ENCODE peak calls at places on chromosomes 6 and 20, in four cellular contexts. Y is HepG2, L is H1, H is GM12878. P is an unnamed sample.

GRCh38 chr20:63121246-63121645 is 94.7 kb downstream of the YTHDF1 start:
- DNase-seq in Y (no peak), L (no peak), H (no peak), P (no peak)

GRCh38 chr6:5671162-5671561 is 335.6 kb downstream of the NRN1 start:
- DNase-seq in L (no peak), H (no peak), Y (peak; percentile 28), P (no peak)

GRCh38 chr20:25453035-25453810 is 45.8 kb downstream of the GINS1 start:
- DNase-seq in H (no peak), L (no peak), Y (no peak), P (no peak)

GRCh38 chr6:39724787-39725631 is at the start of gene KIF6:
- DNase-seq in Y (peak; percentile 90), H (peak; percentile 57), L (peak; percentile 89), P (peak; percentile 79)

GRCh38 chr6:156846845-156847599 is 69.8 kb downstream of the ARID1B start:
- DNase-seq in H (no peak), Y (no peak), L (no peak), P (no peak)

GRCh38 chr20:8616792-8617191 is 452.1 kb upstream of the PLCB4 start:
- DNase-seq in L (no peak), H (no peak), Y (no peak), P (no peak)

GRCh38 chr20:1302578-1303541 is 26.1 kb downstream of the SDCBP2 start:
- DNase-seq in L (no peak), Y (no peak), H (no peak), P (no peak)

GRCh38 chr6:155078331-155078745 is 83.2 kb downstream of the TIAM2 start:
- DNase-seq in H (no peak), Y (no peak), L (no peak), P (no peak)

GRCh38 chr20:40443731-40444130 is 245.3 kb downstream of the MAFB start:
- DNase-seq in H (no peak), L (no peak), Y (no peak), P (no peak)

GRCh38 chr6:40353197-40353966 is 233.8 kb downstream of the LRFN2 start:
- DNase-seq in L (no peak), Y (no peak), H (no peak), P (no peak)

GRCh38 chr6:4928426-4928825 is 75.4 kb downstream of the RPP40 start:
- DNase-seq in Y (no peak), L (no peak), H (no peak), P (no peak)

GRCh38 chr6:112396221-112396620 is 49.1 kb downstream of the RFPL4B start:
- DNase-seq in L (no peak), H (no peak), Y (no peak), P (no peak)

GRCh38 chr20:50658804-50659380 is 32.5 kb downstream of the RIPOR3 start:
- DNase-seq in H (no peak), L (no peak), Y (no peak), P (no peak)

GRCh38 chr20:23126281-23127061 is 40.3 kb upstream of the CD93 start:
- DNase-seq in Y (no peak), L (no peak), H (no peak), P (no peak)

GRCh38 chr6:136923116-136923953 is 1.2 kb downstream of the SLC35D3 start:
- DNase-seq in H (no peak), Y (no peak), L (no peak), P (no peak)

GRCh38 chr6:132132420-132132819 is 181.2 kb upstream of the CCN2 start:
- DNase-seq in L (no peak), Y (no peak), H (no peak), P (no peak)

GRCh38 chr6:1104988-1105670 is 206.8 kb upstream of the FOXQ1 start:
- DNase-seq in Y (no peak), L (no peak), H (no peak), P (no peak)

GRCh38 chr20:31497838-31498540 is 16.3 kb upstream of the HM13 start:
- DNase-seq in Y (no peak), H (no peak), L (no peak), P (no peak)

GRCh38 chr20:40571625-40572024 is 117.4 kb downstream of the MAFB start:
- DNase-seq in Y (no peak), H (no peak), L (no peak), P (no peak)

GRCh38 chr20:32281711-32282110 is 4.3 kb downstream of the KIF3B start:
- DNase-seq in H (no peak), Y (no peak), L (no peak), P (no peak)

GRCh38 chr6:161139766-161140553 is 133.9 kb downstream of the AGPAT4 start:
- DNase-seq in L (no peak), H (no peak), Y (no peak), P (peak; percentile 78)

GRCh38 chr6:41712651-41713103 is 22.7 kb downstream of the TFEB start:
- DNase-seq in Y (no peak), H (no peak), L (no peak), P (no peak)

GRCh38 chr6:42974919-42975505 is 4.0 kb downstream of the PEX6 start:
- DNase-seq in Y (no peak), H (no peak), L (no peak), P (no peak)

GRCh38 chr6:43673444-43674063 is 14.0 kb downstream of the MRPS18A start:
- DNase-seq in Y (no peak), H (no peak), L (no peak), P (no peak)

GRCh38 chr20:35006531-35006971 is 50.9 kb downstream of the MYH7B start:
- DNase-seq in H (no peak), Y (no peak), L (no peak), P (no peak)

GRCh38 chr20:53609501-53610445 is 16.1 kb upstream of the ZNF217 start:
- DNase-seq in Y (no peak), H (no peak), L (no peak), P (no peak)

GRCh38 chr20:31549513-31549880 is 35.3 kb downstream of the HM13 start:
- DNase-seq in L (no peak), H (no peak), Y (no peak), P (no peak)

GRCh38 chr6:112235956-112236355 is 18.4 kb downstream of the LAMA4 start:
- DNase-seq in Y (no peak), L (no peak), H (no peak), P (no peak)

GRCh38 chr6:157905590-157906337 is 75.9 kb upstream of the SYNJ2 start:
- DNase-seq in Y (no peak), L (no peak), H (no peak), P (no peak)

GRCh38 chr20:6698056-6698455 is 69.4 kb upstream of the BMP2 start:
- DNase-seq in L (peak; percentile 43), Y (peak; percentile 66), H (no peak), P (peak; percentile 35)

GRCh38 chr20:52312131-52312729 is 120.7 kb upstream of the ZFP64 start:
- DNase-seq in Y (peak; percentile 70), L (no peak), H (peak; percentile 7), P (peak; percentile 61)

GRCh38 chr6:119575721-119576120 is 226.2 kb upstream of the MAN1A1 start:
- DNase-seq in L (no peak), Y (no peak), H (no peak), P (no peak)

GRCh38 chr6:4599924-4600323 is 176.3 kb upstream of the CDYL start:
- DNase-seq in Y (peak; percentile 28), H (no peak), L (no peak), P (no peak)

GRCh38 chr6:143336446-143337152 is 113.9 kb downstream of the ADAT2 start:
- DNase-seq in L (no peak), H (no peak), Y (no peak), P (no peak)

GRCh38 chr6:26452631-26453030 is 5.1 kb upstream of the BTN2A1 start:
- DNase-seq in H (no peak), L (no peak), Y (no peak), P (no peak)

GRCh38 chr20:44247131-44247571 is at the start of gene GDAP1L1:
- DNase-seq in Y (no peak), L (no peak), H (no peak), P (no peak)

DNA sequence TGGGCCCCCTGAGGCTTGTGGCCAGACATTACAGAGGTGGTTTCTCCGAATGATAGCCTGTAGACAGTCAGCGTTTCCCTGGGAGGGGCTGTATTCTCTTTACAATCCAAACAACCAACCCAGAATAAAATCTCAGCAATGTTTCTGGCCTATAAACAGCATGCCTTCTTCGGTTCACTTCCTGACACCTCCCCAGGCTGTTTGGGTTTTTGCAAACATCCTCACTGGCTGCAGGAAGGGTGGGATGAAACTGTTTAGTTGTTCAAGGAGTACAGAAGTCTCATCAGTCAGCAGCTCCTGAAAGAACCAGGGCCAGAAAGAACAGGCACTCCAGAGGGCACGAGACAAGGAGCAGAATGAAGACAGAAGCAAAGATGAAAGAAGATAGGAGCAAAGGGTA is 350.0 kb downstream of the QKI start:
- DNase-seq in H (no peak), Y (no peak), L (no peak), P (no peak)
- H3K4me1 ChIP-seq in H (no peaks in the 10 kb centered on the region), Y (no peaks in the 10 kb centered on the region), L (no peaks in the 10 kb centered on the region), P (no peaks in the 10 kb centered on the region)

DNA sequence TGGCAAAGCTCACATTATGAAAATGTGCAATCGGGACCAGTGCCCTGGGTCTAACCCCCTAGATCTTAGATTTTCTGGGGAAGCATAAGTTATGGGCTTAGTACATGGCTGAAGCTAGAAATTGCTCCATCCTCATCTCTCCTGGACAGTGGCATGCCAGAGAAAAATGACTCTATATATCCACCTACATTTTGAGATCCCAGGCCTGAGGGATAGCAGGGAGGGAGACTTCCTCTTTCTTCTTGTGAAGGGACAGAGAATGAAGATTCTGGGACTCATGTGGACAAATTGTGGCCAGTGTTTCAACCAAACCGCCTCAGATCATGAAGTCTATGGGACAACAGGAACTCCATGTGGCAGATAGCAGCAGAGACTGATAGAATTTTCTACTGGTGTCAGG is 35.4 kb downstream of the GSTA2 start:
- DNase-seq in Y (no peak), L (no peak), H (no peak), P (no peak)
- TF ChIP-seq YY1 in Y (no peak), L (no peak), H (no peak), P (no peak)

DNA sequence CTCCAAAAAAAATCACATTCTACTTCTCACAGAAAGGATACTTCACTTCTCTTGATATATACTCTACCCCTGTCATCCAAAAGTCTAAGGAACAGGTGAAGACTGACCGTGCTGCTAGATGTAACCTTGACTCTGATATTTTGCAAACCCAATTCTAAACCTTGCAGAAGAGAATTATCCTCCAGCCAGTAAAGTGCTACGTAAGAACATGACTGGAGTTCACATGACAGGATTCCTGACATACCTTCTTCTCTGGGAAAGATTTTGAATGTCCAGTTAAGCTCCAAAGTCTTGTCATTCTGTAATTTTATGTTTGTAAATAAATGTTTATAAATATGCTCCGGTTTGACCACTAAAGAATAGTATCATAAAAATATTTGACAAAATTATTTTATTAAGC is 35.8 kb downstream of the BTBD9 start:
- DNase-seq in L (no peak), H (no peak), Y (no peak), P (no peak)
- TF ChIP-seq SUZ12 in L (no peak), H (no peak), Y (no peak), P (no peak)

DNA sequence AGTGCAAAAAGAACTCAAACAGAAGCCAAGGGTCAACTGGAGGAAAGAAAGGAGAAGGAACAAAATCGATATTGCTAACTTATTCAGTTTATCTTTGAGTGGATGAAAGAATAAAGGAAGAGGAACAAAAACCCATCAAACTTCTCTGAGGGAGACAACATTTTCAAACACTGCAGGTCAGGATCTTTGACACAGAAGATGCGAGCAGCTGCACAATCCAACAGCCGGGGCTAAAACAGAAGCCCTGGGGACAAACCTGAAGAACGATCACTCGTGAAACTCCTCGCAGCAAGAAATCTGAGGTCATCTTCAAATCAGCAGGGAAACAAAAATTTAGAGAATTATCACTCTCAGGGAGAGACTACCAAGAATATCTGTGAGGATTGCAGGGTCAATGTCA is 14.2 kb downstream of the SLC23A2 start:
- DNase-seq in H (no peak), Y (no peak), L (no peak), P (no peak)
- H3K4me1 ChIP-seq in H (peaks cover 25% of the 10 kb centered on the region), Y (peaks cover 30% of the 10 kb centered on the region), L (peaks cover 9% of the 10 kb centered on the region), P (peaks cover 2% of the 10 kb centered on the region)

P was measured in NT2/D1.